ENCODE peak calls at places on chromosomes 7 and 10, in nine cellular contexts. K is A549, T is upper lobe of left lung, R is IMR-90, Z is HepG2, V is HCT116, A is body of pancreas, B is GM12878, I is K562. S is an unnamed sample. For H3K9me3, the result is how much of the 10 kb centered on the place peaks cover.

GRCh38 chr10:72954596-72955569 is at the start of gene PLA2G12B:
- ATAC-seq in K (peak), T (peak), R (no peak), Z (peak), V (no peak), A (no peak), B (no peak), I (peak), S (no peak)

GRCh38 chr10:98260350-98260749 is 7.6 kb downstream of the LOXL4 start:
- ATAC-seq in K (no peak), T (no peak), R (peak), Z (no peak), V (no peak), A (no peak), B (no peak), I (no peak), S (no peak)

GRCh38 chr10:26706206-26706605 is 8.7 kb downstream of the PDSS1 start:
- ATAC-seq in K (no peak), T (peak), R (no peak), Z (no peak), V (no peak), A (no peak), B (no peak), I (no peak), S (no peak)

GRCh38 chr7:36192050-36192824 is 39.2 kb downstream of the EEPD1 start:
- ATAC-seq in K (no peak), T (peak), R (peak), Z (no peak), V (no peak), A (no peak), B (peak), I (no peak), S (peak)

GRCh38 chr10:28983799-28984198 is 305.1 kb upstream of the LYZL1 start:
- ATAC-seq in K (peak), T (peak), R (peak), Z (no peak), V (no peak), A (no peak), B (no peak), I (no peak), S (peak)

GRCh38 chr10:95413608-95414007 is 122.8 kb upstream of the PDLIM1 start:
- ATAC-seq in K (no peak), T (no peak), R (no peak), Z (no peak), V (no peak), A (no peak), B (no peak), I (no peak), S (no peak)

GRCh38 chr7:74203157-74203556 is 6.6 kb upstream of the LAT2 start:
- ATAC-seq in K (peak), T (peak), R (peak), Z (peak), V (no peak), A (peak), B (peak), I (peak), S (no peak)

GRCh38 chr7:85851571-85852193 is 664.8 kb upstream of the SEMA3D start:
- ATAC-seq in K (peak), T (no peak), R (peak), Z (no peak), V (no peak), A (no peak), B (no peak), I (no peak), S (no peak)

GRCh38 chr7:22429386-22429785 is 70.6 kb downstream of the STEAP1B start:
- ATAC-seq in K (no peak), T (no peak), R (peak), Z (no peak), V (no peak), A (no peak), B (no peak), I (no peak), S (no peak)

GRCh38 chr7:19964198-19964597 is 190.8 kb upstream of the TMEM196 start:
- ATAC-seq in K (peak), T (peak), R (no peak), Z (no peak), V (no peak), A (no peak), B (no peak), I (no peak), S (no peak)

GRCh38 chr10:21352886-21353285 is 172.6 kb downstream of the SKIDA1 start:
- ATAC-seq in K (no peak), T (no peak), R (no peak), Z (no peak), V (no peak), A (no peak), B (peak), I (no peak), S (no peak)

GRCh38 chr10:18254692-18255091 is 114.5 kb downstream of the CACNB2 start:
- ATAC-seq in K (no peak), T (no peak), R (no peak), Z (no peak), V (no peak), A (no peak), B (no peak), I (no peak), S (no peak)

GRCh38 chr10:68829952-68830351 is 2.6 kb downstream of the STOX1 start:
- ATAC-seq in K (no peak), T (no peak), R (no peak), Z (no peak), V (no peak), A (no peak), B (no peak), I (no peak), S (no peak)
- TF ChIP-seq POLR2A in K (no peak), T (no peak), R (no peak), Z (no peak), V (no peak), A (no peak), B (no peak), I (no peak), S (no peak)

DNA sequence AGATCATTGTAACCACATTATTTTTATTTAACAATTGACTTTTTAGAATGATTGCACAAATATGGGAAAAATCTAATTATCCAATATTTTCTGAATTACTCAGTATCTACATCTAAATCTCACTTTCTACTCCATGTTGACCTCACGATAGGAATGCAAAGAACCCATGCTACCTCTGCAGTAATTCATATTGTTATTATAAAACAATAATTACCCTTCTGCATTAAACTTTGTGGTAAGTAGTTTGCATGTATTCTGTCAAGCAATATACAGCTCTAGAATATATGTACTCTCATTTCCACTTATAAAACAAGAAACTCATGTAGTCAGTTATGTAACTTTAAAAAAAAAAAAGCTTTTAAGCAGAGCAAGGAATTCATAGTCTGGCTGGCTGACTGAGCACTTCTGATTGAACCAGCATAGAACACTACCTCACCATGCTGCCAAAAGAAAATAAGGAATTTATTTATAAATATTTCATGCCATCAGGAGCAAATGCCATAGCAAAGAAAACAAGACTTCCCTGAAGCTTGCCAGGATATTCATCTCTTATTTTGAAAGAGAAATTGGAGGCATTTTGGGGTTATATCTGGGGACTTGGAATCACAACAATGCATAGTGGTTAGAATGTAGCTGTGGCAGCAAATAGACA is 895.7 kb downstream of the XPNPEP1 start:
- ATAC-seq in K (no peak), T (no peak), R (no peak), Z (no peak), V (no peak), A (no peak), B (no peak), I (no peak), S (no peak)
- H3K9me3 ChIP-seq in K (under half), T (under half), R (under half), Z (under half), V (under half), A (under half), B (under half), I (under half), S (under half)

GRCh38 chr10:103855424-103855823 is at the start of gene SH3PXD2A:
- ATAC-seq in K (peak), T (peak), R (peak), Z (peak), V (no peak), A (peak), B (no peak), I (no peak), S (peak)
- TF ChIP-seq POLR2A in K (no peak), T (no peak), R (no peak), Z (no peak), V (no peak), A (no peak), B (no peak), I (no peak), S (peak)

DNA sequence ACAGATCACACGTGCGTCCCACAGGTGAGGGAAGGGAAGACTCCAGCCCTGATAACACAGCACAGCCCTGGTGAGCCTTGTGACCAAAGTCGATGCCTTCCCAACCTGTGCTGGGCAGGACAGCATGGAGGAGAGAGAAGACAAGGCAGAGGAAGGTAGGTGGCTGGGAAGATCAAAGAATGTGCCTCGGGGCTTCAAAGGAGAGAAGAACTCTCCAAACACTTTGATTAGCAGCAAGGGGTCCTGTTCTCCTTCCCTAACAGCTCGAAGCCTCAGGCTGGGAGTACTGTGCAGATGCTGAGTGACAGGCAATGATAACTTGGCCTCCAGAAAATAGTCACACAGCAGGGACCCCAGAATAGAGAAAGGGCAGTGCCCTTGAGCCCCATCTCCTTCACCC is 288.5 kb downstream of the TCERG1L start:
- ATAC-seq in K (no peak), T (no peak), R (no peak), Z (no peak), V (no peak), A (no peak), B (no peak), I (no peak), S (no peak)
- H3K9me3 ChIP-seq in K (under half), T (under half), R (half or more), Z (under half), V (under half), A (under half), B (under half), I (under half), S (under half)

GRCh38 chr10:80436459-80437098 is 17.5 kb upstream of the TSPAN14 start:
- ATAC-seq in K (no peak), T (no peak), R (no peak), Z (no peak), V (no peak), A (no peak), B (peak), I (no peak), S (no peak)
- TF ChIP-seq POLR2A in K (no peak), T (no peak), R (no peak), Z (no peak), V (no peak), A (no peak), B (no peak), I (no peak), S (no peak)

GRCh38 chr10:133180192-133180914 is 20.3 kb downstream of the KNDC1 start:
- ATAC-seq in K (no peak), T (no peak), R (no peak), Z (no peak), V (no peak), A (no peak), B (no peak), I (no peak), S (no peak)

GRCh38 chr10:133178357-133179127 is 18.5 kb downstream of the KNDC1 start:
- ATAC-seq in K (no peak), T (no peak), R (no peak), Z (no peak), V (no peak), A (no peak), B (no peak), I (no peak), S (no peak)

GRCh38 chr10:133180915-133181639 is 21.1 kb downstream of the KNDC1 start:
- ATAC-seq in K (peak), T (no peak), R (no peak), Z (no peak), V (no peak), A (no peak), B (no peak), I (no peak), S (no peak)

GRCh38 chr10:133179128-133179520 is 19.1 kb downstream of the KNDC1 start:
- ATAC-seq in K (no peak), T (no peak), R (no peak), Z (no peak), V (no peak), A (no peak), B (no peak), I (no peak), S (no peak)

DNA sequence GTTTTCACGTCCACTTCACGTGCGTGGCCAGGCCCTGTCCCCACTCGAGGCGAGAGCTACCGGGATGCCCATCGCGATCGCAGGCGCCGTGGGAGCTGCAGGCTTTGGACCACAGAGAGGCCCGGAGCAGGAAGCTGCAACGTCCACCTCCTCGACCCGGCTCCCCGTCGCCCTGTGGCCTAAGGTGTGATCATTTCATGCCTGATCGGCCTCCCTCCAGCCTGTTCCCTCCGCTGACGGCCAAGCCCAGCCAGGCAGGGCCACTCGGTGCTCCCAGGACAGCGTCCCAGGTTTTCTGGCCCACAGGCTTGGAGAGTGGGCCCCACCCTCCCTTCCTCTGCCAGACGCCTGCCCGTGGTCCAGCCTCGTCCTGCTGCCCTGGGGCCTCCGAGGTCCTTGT is 19.6 kb downstream of the KNDC1 start:
- ATAC-seq in K (no peak), T (no peak), R (no peak), Z (no peak), V (no peak), A (no peak), B (no peak), I (no peak), S (no peak)
- H3K9me3 ChIP-seq in K (under half), T (under half), R (under half), Z (under half), V (under half), A (under half), B (under half), I (under half), S (under half)

GRCh38 chr10:30556189-30556588 is 73.4 kb downstream of the LYZL2 start:
- ATAC-seq in K (no peak), T (peak), R (no peak), Z (no peak), V (no peak), A (no peak), B (no peak), I (no peak), S (no peak)

GRCh38 chr10:30554443-30554831 is 75.1 kb downstream of the LYZL2 start:
- ATAC-seq in K (no peak), T (peak), R (no peak), Z (no peak), V (no peak), A (no peak), B (no peak), I (no peak), S (no peak)

GRCh38 chr10:30553018-30553624 is 76.4 kb downstream of the LYZL2 start:
- ATAC-seq in K (no peak), T (no peak), R (no peak), Z (peak), V (no peak), A (no peak), B (no peak), I (peak), S (no peak)

GRCh38 chr10:30555465-30555864 is 74.1 kb downstream of the LYZL2 start:
- ATAC-seq in K (no peak), T (no peak), R (no peak), Z (no peak), V (no peak), A (no peak), B (no peak), I (no peak), S (no peak)

DNA sequence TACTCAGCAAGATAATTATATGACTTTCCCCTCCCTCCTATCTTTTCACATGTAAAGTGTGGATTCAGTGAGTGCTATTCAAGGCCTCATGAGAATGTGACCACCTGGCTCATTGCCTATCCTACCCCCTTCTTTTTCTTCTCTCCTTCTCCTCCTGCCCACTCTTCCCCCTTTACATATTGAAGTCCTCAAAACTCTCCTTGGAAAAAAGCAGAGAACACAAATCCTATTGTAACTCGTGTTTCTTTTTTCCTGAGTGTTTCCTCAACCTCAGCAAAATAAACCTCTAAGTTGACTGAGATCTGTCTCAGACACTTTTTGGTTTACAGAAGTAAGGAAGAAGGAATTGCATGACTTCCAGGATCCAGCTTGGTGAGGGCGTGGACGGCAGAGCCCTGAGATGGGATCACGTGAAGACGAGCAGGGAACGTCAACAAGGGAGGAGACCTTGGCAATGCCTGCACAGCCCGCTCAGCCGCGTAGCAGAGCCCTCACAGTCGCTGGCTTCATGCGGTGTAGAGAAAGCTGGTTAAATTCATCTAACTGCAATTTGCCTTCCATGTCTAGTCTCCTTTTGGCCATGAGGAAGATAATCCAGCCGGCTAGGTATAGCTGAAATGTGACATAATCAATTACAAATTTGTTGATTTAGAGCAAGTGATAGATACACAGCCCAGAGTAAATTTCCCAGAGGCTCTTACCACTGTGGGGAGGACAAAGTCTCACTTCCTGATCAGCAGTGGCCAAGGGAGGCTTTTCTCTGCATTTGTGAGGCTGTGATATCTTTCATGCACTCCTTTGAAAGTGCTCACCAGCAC is 75.7 kb downstream of the LYZL2 start:
- ATAC-seq in K (peak), T (peak), R (peak), Z (peak), V (no peak), A (peak), B (peak), I (peak), S (peak)
- TF ChIP-seq POLR2A in K (no peak), T (peak), R (no peak), Z (peak), V (no peak), A (no peak), B (no peak), I (peak), S (no peak)

S was measured in gastroesophageal sphincter.